ENCODE peak calls at places on chromosomes 2 and 18, in five cellular contexts. One of them, this sample, is unnamed.

GRCh38 chr2:222671259-222672067 is at the start of gene MOGAT1:
- DNase-seq in HFF-Myc: no peak
- DNase-seq in fibroblast of villous mesenchyme: no peak
- DNase-seq in IMR-90: no peak
- DNase-seq in HL-60: no peak
- DNase-seq in this sample: no peak

GRCh38 chr2:113324684-113325160 is 46.0 kb upstream of the PAX8 start:
- DNase-seq in HFF-Myc: peak
- DNase-seq in fibroblast of villous mesenchyme: peak
- DNase-seq in IMR-90: peak
- DNase-seq in HL-60: no peak
- DNase-seq in this sample: no peak

GRCh38 chr18:43159091-43159490 is 43.6 kb upstream of the RIT2 start:
- DNase-seq in HFF-Myc: no peak
- DNase-seq in fibroblast of villous mesenchyme: no peak
- DNase-seq in IMR-90: no peak
- DNase-seq in HL-60: no peak
- DNase-seq in this sample: no peak

GRCh38 chr2:10028988-10029874 is 14.1 kb upstream of the KLF11 start:
- DNase-seq in HFF-Myc: no peak
- DNase-seq in fibroblast of villous mesenchyme: no peak
- DNase-seq in IMR-90: no peak
- DNase-seq in HL-60: no peak
- DNase-seq in this sample: no peak

GRCh38 chr2:164495491-164496223 is 125.6 kb downstream of the GRB14 start:
- DNase-seq in HFF-Myc: peak
- DNase-seq in fibroblast of villous mesenchyme: peak
- DNase-seq in IMR-90: peak
- DNase-seq in HL-60: no peak
- DNase-seq in this sample: no peak

GRCh38 chr18:23827681-23828080 is 138.4 kb downstream of the LAMA3 start:
- DNase-seq in HFF-Myc: no peak
- DNase-seq in fibroblast of villous mesenchyme: no peak
- DNase-seq in IMR-90: no peak
- DNase-seq in HL-60: no peak
- DNase-seq in this sample: no peak

GRCh38 chr2:232634319-232635150 is 1.1 kb downstream of the EFHD1 start:
- DNase-seq in HFF-Myc: no peak
- DNase-seq in fibroblast of villous mesenchyme: no peak
- DNase-seq in IMR-90: no peak
- DNase-seq in HL-60: no peak
- DNase-seq in this sample: no peak

GRCh38 chr2:191617589-191617988 is 60.3 kb upstream of the NABP1 start:
- DNase-seq in HFF-Myc: no peak
- DNase-seq in fibroblast of villous mesenchyme: no peak
- DNase-seq in IMR-90: no peak
- DNase-seq in HL-60: no peak
- DNase-seq in this sample: peak

GRCh38 chr2:26572589-26572988 is 68.6 kb downstream of the CIB4 start:
- DNase-seq in HFF-Myc: no peak
- DNase-seq in fibroblast of villous mesenchyme: no peak
- DNase-seq in IMR-90: no peak
- DNase-seq in HL-60: no peak
- DNase-seq in this sample: no peak

GRCh38 chr2:190342601-190343000 is 788 bp upstream of the INPP1 start:
- DNase-seq in HFF-Myc: no peak
- DNase-seq in fibroblast of villous mesenchyme: no peak
- DNase-seq in IMR-90: no peak
- DNase-seq in HL-60: no peak
- DNase-seq in this sample: no peak

GRCh38 chr18:26503382-26503781 is 45.0 kb downstream of the KCTD1 start:
- DNase-seq in HFF-Myc: no peak
- DNase-seq in fibroblast of villous mesenchyme: no peak
- DNase-seq in IMR-90: no peak
- DNase-seq in HL-60: no peak
- DNase-seq in this sample: no peak

GRCh38 chr18:13577091-13577697 is 149.2 kb downstream of the FAM210A start:
- DNase-seq in HFF-Myc: no peak
- DNase-seq in fibroblast of villous mesenchyme: peak
- DNase-seq in IMR-90: peak
- DNase-seq in HL-60: peak
- DNase-seq in this sample: peak

GRCh38 chr2:18651842-18652774 is 62.7 kb upstream of the NT5C1B start:
- DNase-seq in HFF-Myc: peak
- DNase-seq in fibroblast of villous mesenchyme: peak
- DNase-seq in IMR-90: peak
- DNase-seq in HL-60: no peak
- DNase-seq in this sample: no peak

GRCh38 chr2:240325006-240325653 is 110.3 kb upstream of the GPC1 start:
- DNase-seq in HFF-Myc: no peak
- DNase-seq in fibroblast of villous mesenchyme: peak
- DNase-seq in IMR-90: no peak
- DNase-seq in HL-60: no peak
- DNase-seq in this sample: no peak

GRCh38 chr2:148903294-148903693 is 28.3 kb downstream of the KIF5C start:
- DNase-seq in HFF-Myc: no peak
- DNase-seq in fibroblast of villous mesenchyme: no peak
- DNase-seq in IMR-90: no peak
- DNase-seq in HL-60: no peak
- DNase-seq in this sample: no peak

GRCh38 chr2:235494716-235495372 is 1.0 kb downstream of the AGAP1 start:
- DNase-seq in HFF-Myc: no peak
- DNase-seq in fibroblast of villous mesenchyme: peak
- DNase-seq in IMR-90: peak
- DNase-seq in HL-60: no peak
- DNase-seq in this sample: no peak

GRCh38 chr2:240917009-240917683 is 11.0 kb downstream of the CROCC2 start:
- DNase-seq in HFF-Myc: no peak
- DNase-seq in fibroblast of villous mesenchyme: no peak
- DNase-seq in IMR-90: no peak
- DNase-seq in HL-60: no peak
- DNase-seq in this sample: no peak

GRCh38 chr2:207873794-207874193 is 104.1 kb upstream of the FZD5 start:
- DNase-seq in HFF-Myc: no peak
- DNase-seq in fibroblast of villous mesenchyme: no peak
- DNase-seq in IMR-90: no peak
- DNase-seq in HL-60: no peak
- DNase-seq in this sample: no peak

GRCh38 chr2:172335731-172336130 is 91.7 kb upstream of the ITGA6 start:
- DNase-seq in HFF-Myc: no peak
- DNase-seq in fibroblast of villous mesenchyme: no peak
- DNase-seq in IMR-90: no peak
- DNase-seq in HL-60: peak
- DNase-seq in this sample: no peak

GRCh38 chr2:156087875-156088274 is 244.6 kb downstream of the NR4A2 start:
- DNase-seq in HFF-Myc: no peak
- DNase-seq in fibroblast of villous mesenchyme: no peak
- DNase-seq in IMR-90: no peak
- DNase-seq in HL-60: no peak
- DNase-seq in this sample: no peak

GRCh38 chr2:109064660-109065306 is 64.2 kb upstream of the SH3RF3 start:
- DNase-seq in HFF-Myc: no peak
- DNase-seq in fibroblast of villous mesenchyme: no peak
- DNase-seq in IMR-90: no peak
- DNase-seq in HL-60: no peak
- DNase-seq in this sample: no peak

GRCh38 chr2:218896501-218897393 is 16.1 kb downstream of the WNT10A start:
- DNase-seq in HFF-Myc: no peak
- DNase-seq in fibroblast of villous mesenchyme: no peak
- DNase-seq in IMR-90: peak
- DNase-seq in HL-60: no peak
- DNase-seq in this sample: peak

GRCh38 chr2:47334356-47335136 is 68.4 kb upstream of the MSH2 start:
- DNase-seq in HFF-Myc: no peak
- DNase-seq in fibroblast of villous mesenchyme: no peak
- DNase-seq in IMR-90: no peak
- DNase-seq in HL-60: no peak
- DNase-seq in this sample: no peak

GRCh38 chr18:54558609-54559585 is 32.1 kb upstream of the DYNAP start:
- DNase-seq in HFF-Myc: peak
- DNase-seq in fibroblast of villous mesenchyme: peak
- DNase-seq in IMR-90: peak
- DNase-seq in HL-60: peak
- DNase-seq in this sample: peak

GRCh38 chr2:234845602-234846588 is 105.9 kb upstream of the SH3BP4 start:
- DNase-seq in HFF-Myc: no peak
- DNase-seq in fibroblast of villous mesenchyme: no peak
- DNase-seq in IMR-90: no peak
- DNase-seq in HL-60: no peak
- DNase-seq in this sample: no peak

GRCh38 chr18:57806201-57806890 is 3.2 kb upstream of the ATP8B1 start:
- DNase-seq in HFF-Myc: no peak
- DNase-seq in fibroblast of villous mesenchyme: no peak
- DNase-seq in IMR-90: no peak
- DNase-seq in HL-60: no peak
- DNase-seq in this sample: no peak

GRCh38 chr18:57805117-57805516 is 2.0 kb upstream of the ATP8B1 start:
- DNase-seq in HFF-Myc: no peak
- DNase-seq in fibroblast of villous mesenchyme: no peak
- DNase-seq in IMR-90: no peak
- DNase-seq in HL-60: no peak
- DNase-seq in this sample: no peak

GRCh38 chr18:57809190-57809589 is 6.1 kb upstream of the ATP8B1 start:
- DNase-seq in HFF-Myc: no peak
- DNase-seq in fibroblast of villous mesenchyme: no peak
- DNase-seq in IMR-90: no peak
- DNase-seq in HL-60: no peak
- DNase-seq in this sample: no peak

GRCh38 chr18:57806891-57807280 is 3.8 kb upstream of the ATP8B1 start:
- DNase-seq in HFF-Myc: no peak
- DNase-seq in fibroblast of villous mesenchyme: no peak
- DNase-seq in IMR-90: peak
- DNase-seq in HL-60: no peak
- DNase-seq in this sample: no peak

GRCh38 chr18:57807336-57808117 is 4.4 kb upstream of the ATP8B1 start:
- DNase-seq in HFF-Myc: no peak
- DNase-seq in fibroblast of villous mesenchyme: peak
- DNase-seq in IMR-90: peak
- DNase-seq in HL-60: no peak
- DNase-seq in this sample: no peak
- TF ChIP-seq CTCF in HFF-Myc: no peak
- TF ChIP-seq CTCF in fibroblast of villous mesenchyme: no peak
- TF ChIP-seq CTCF in IMR-90: no peak
- TF ChIP-seq CTCF in HL-60: no peak
- TF ChIP-seq CTCF in this sample: no peak

DNA sequence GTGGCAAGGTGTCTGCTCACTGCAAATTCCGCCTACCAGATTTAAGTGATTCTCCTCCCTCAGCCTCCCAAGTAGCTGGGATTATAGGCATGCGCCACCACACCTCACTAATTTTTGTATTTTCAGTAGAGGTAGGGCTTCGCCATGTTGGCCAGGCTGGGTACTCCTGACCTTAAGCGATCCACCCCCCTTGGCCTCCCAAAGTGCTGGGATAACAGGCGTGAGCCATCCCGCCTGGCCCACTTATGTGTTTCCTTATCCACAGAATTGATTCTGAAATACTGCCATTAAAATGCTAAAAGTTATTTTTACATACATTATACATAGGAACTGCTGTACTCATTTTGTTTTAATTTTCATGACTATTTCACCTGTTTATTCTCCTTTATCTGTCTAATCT is 529.7 kb upstream of the CDH7 start:
- DNase-seq in HFF-Myc: no peak
- DNase-seq in fibroblast of villous mesenchyme: no peak
- DNase-seq in IMR-90: no peak
- DNase-seq in HL-60: no peak
- DNase-seq in this sample: no peak
- H3K4me3 ChIP-seq in HFF-Myc: no peak
- H3K4me3 ChIP-seq in fibroblast of villous mesenchyme: no peak
- H3K4me3 ChIP-seq in IMR-90: no peak
- H3K4me3 ChIP-seq in HL-60: no peak
- H3K4me3 ChIP-seq in this sample: no peak

GRCh38 chr2:127865926-127866325 is 8.0 kb upstream of the POLR2D start:
- DNase-seq in HFF-Myc: no peak
- DNase-seq in fibroblast of villous mesenchyme: no peak
- DNase-seq in IMR-90: no peak
- DNase-seq in HL-60: no peak
- DNase-seq in this sample: no peak

GRCh38 chr2:127859712-127860085 is 1.7 kb upstream of the POLR2D start:
- DNase-seq in HFF-Myc: no peak
- DNase-seq in fibroblast of villous mesenchyme: no peak
- DNase-seq in IMR-90: no peak
- DNase-seq in HL-60: no peak
- DNase-seq in this sample: no peak

GRCh38 chr2:127862228-127862627 is 4.3 kb upstream of the POLR2D start:
- DNase-seq in HFF-Myc: no peak
- DNase-seq in fibroblast of villous mesenchyme: no peak
- DNase-seq in IMR-90: no peak
- DNase-seq in HL-60: no peak
- DNase-seq in this sample: no peak

DNA sequence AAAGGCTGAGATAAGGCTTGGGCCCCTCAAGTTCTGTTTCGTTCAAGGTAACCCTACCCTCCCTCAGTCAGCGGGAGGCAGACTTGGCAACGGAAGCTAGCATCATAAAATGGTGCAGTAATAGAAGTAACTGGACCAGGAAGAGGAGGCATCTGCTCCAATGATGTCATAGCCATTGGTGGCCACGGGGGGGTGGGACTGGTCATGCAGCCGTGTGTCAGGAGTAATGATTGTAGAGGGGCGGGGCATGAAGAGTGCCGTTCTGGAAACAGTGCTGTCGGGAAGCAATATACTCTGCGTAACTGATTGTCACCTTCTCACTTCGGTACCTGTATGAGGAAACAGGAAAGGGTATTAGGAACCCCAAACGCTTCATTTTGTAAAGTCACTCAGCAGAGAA is 6.9 kb upstream of the POLR2D start:
- DNase-seq in HFF-Myc: no peak
- DNase-seq in fibroblast of villous mesenchyme: no peak
- DNase-seq in IMR-90: no peak
- DNase-seq in HL-60: no peak
- DNase-seq in this sample: no peak
- TF ChIP-seq CTCF in HFF-Myc: no peak
- TF ChIP-seq CTCF in fibroblast of villous mesenchyme: no peak
- TF ChIP-seq CTCF in IMR-90: no peak
- TF ChIP-seq CTCF in HL-60: no peak
- TF ChIP-seq CTCF in this sample: peak

DNA sequence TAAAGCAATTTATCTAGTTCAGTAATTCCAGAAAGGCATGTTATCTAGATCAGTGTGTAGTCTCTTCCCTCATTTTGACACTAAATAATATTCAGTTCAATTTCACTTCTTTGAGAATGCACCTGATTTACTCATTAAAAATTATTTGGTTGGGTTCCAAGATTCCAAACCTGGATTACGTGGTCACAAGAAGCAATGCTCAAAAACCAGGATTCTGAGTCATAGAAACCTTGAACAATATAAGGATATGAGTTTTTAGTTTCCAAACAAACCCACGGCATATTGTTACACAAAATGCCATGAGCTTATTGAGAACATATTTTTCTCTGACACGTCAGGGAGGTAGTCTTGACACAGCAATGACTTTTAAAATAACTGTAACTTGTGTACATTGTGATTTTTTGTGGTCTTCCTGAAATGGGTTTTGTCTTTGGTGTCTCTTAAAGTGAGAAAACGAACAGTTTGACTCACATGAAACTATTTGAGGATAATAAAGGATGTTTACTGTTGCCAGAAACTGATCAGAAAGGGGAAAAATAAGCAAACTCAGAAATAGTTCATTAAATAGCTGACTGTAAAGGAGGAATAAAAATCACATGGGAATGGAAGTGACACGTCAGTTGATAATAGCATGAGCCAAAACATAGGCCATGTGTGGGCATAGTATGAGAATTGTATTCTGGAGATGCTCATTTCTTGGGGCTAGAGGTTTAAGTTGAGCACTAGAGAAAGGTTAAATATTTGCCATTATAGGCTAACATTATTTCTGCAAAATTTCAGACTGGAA is 617.7 kb upstream of the CDH2 start:
- DNase-seq in HFF-Myc: peak
- DNase-seq in fibroblast of villous mesenchyme: peak
- DNase-seq in IMR-90: peak
- DNase-seq in HL-60: no peak
- DNase-seq in this sample: no peak
- H3K4me3 ChIP-seq in HFF-Myc: no peak
- H3K4me3 ChIP-seq in fibroblast of villous mesenchyme: no peak
- H3K4me3 ChIP-seq in IMR-90: no peak
- H3K4me3 ChIP-seq in HL-60: no peak
- H3K4me3 ChIP-seq in this sample: no peak

This sample was measured in GM12864.